ENCODE peak calls at places on chromosomes 2 and 18, in four cellular contexts. One of them, this sample, is unnamed.

GRCh38 chr18:59084286-59084779 is 55.4 kb upstream of the SEC11C start:
- DNase-seq in K562: peak
- DNase-seq in SK-N-SH: peak
- DNase-seq in GM12878: no peak
- DNase-seq in this sample: peak

GRCh38 chr2:236679906-236680305 is 110.3 kb downstream of the ACKR3 start:
- DNase-seq in K562: no peak
- DNase-seq in SK-N-SH: no peak
- DNase-seq in GM12878: no peak
- DNase-seq in this sample: no peak

GRCh38 chr2:146527166-146527565 is 1317.7 kb upstream of the ACVR2A start:
- DNase-seq in K562: no peak
- DNase-seq in SK-N-SH: no peak
- DNase-seq in GM12878: no peak
- DNase-seq in this sample: no peak

GRCh38 chr2:137133231-137133630 is 367.9 kb downstream of the THSD7B start:
- DNase-seq in K562: no peak
- DNase-seq in SK-N-SH: no peak
- DNase-seq in GM12878: no peak
- DNase-seq in this sample: no peak

GRCh38 chr18:58859935-58860334 is 4.7 kb upstream of the ZNF532 start:
- DNase-seq in K562: no peak
- DNase-seq in SK-N-SH: no peak
- DNase-seq in GM12878: no peak
- DNase-seq in this sample: peak

GRCh38 chr2:196088209-196088608 is 19.6 kb upstream of the DNAH7 start:
- DNase-seq in K562: no peak
- DNase-seq in SK-N-SH: no peak
- DNase-seq in GM12878: no peak
- DNase-seq in this sample: no peak

GRCh38 chr2:106839849-106840595 is 45.9 kb downstream of the ST6GAL2 start:
- DNase-seq in K562: peak
- DNase-seq in SK-N-SH: peak
- DNase-seq in GM12878: no peak
- DNase-seq in this sample: peak

GRCh38 chr2:96498023-96498431 is 7.1 kb downstream of the NEURL3 start:
- DNase-seq in K562: no peak
- DNase-seq in SK-N-SH: no peak
- DNase-seq in GM12878: no peak
- DNase-seq in this sample: peak

GRCh38 chr2:223797811-223798721 is 39.3 kb downstream of the AP1S3 start:
- DNase-seq in K562: no peak
- DNase-seq in SK-N-SH: peak
- DNase-seq in GM12878: peak
- DNase-seq in this sample: no peak
- TF ChIP-seq USF1 in K562: no peak
- TF ChIP-seq USF1 in SK-N-SH: no peak
- TF ChIP-seq USF1 in GM12878: no peak
- TF ChIP-seq USF1 in this sample: no peak

GRCh38 chr2:207950761-207951114 is 74.6 kb downstream of the PLEKHM3 start:
- DNase-seq in K562: no peak
- DNase-seq in SK-N-SH: no peak
- DNase-seq in GM12878: no peak
- DNase-seq in this sample: no peak
- TF ChIP-seq USF1 in K562: no peak
- TF ChIP-seq USF1 in SK-N-SH: no peak
- TF ChIP-seq USF1 in GM12878: no peak
- TF ChIP-seq USF1 in this sample: no peak

DNA sequence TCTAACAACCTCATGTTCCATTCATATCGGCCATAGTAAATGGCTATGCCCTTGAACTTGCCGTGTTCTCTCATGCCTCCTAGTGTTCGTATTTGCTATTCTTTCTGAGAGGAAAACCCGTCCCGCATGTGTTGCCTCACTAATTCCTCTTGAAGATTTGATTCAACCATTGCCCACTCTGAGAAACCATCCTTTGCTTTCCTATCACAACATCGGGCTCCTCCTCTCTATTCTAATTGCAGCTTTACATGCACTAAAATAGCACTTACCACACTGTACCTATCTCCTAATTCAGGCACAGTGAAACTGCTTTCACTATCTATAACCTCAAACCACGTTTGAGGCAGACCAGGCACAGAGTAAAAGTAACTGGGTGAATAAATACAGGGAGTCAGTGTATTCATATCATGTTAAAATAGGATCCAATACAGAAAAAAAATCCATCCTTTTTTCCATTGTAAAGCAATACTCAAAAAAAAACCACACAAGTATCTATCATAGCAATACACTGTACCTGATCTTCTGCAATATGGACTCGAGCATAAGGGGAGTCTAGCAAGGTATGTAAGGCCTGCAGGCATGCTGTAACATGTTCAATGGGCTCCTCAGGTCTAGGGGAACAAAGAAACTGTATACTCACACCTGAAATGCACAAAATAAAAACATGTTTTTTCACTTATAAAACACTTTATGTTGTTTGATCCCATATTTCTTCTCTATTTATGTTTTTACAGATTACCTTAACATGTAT is 39.0 kb upstream of the STRN start:
- DNase-seq in K562: peak
- DNase-seq in SK-N-SH: peak
- DNase-seq in GM12878: peak
- DNase-seq in this sample: no peak
- TF ChIP-seq USF1 in K562: no peak
- TF ChIP-seq USF1 in SK-N-SH: no peak
- TF ChIP-seq USF1 in GM12878: no peak
- TF ChIP-seq USF1 in this sample: no peak

DNA sequence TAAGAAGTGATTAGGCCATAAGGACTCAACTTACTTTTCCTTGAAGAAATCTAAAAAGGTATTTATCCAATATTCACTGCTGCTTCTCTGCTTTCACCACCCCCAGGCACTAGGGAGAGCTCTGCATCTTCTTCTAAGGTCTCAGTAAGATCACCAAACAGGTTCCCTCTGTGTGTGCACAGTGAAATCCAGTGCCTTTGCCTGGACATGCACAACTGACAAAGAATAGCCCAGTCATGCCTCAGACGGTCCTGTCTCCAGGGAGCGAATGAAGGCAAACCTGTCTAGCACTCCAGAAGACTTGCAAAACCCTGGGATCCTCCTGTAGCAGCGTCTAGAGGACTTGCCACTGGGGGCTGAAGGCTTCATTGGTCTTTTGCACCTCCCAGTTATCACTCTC is 344.5 kb upstream of the LRATD1 start:
- DNase-seq in K562: no peak
- DNase-seq in SK-N-SH: no peak
- DNase-seq in GM12878: no peak
- DNase-seq in this sample: no peak
- TF ChIP-seq USF1 in K562: no peak
- TF ChIP-seq USF1 in SK-N-SH: no peak
- TF ChIP-seq USF1 in GM12878: no peak
- TF ChIP-seq USF1 in this sample: no peak

GRCh38 chr2:230910546-230911135 is 14.4 kb downstream of the GPR55 start:
- DNase-seq in K562: peak
- DNase-seq in SK-N-SH: no peak
- DNase-seq in GM12878: no peak
- DNase-seq in this sample: no peak
- TF ChIP-seq USF1 in K562: no peak
- TF ChIP-seq USF1 in SK-N-SH: no peak
- TF ChIP-seq USF1 in GM12878: no peak
- TF ChIP-seq USF1 in this sample: no peak

DNA sequence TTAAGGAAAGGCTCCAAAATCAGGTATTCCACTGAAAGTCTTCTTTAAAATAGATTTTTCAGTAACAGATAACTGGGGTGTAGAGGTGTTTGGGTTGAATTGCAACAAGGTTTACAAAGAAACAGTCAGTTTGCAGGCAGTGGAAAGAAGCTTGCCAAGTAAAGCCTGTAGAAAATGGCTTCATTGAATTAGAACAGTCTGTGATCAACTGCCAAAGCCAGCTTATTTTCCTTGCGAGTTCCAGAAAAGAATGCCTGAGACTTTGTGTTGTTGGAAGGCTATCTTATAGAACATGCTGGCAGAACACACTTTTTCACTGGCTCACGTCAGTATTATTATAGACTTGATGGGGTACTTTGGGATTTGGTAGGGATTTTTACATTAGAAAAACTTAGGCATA is 601.0 kb downstream of the XIRP2 start:
- DNase-seq in K562: no peak
- DNase-seq in SK-N-SH: no peak
- DNase-seq in GM12878: no peak
- DNase-seq in this sample: no peak
- TF ChIP-seq USF1 in K562: no peak
- TF ChIP-seq USF1 in SK-N-SH: no peak
- TF ChIP-seq USF1 in GM12878: no peak
- TF ChIP-seq USF1 in this sample: no peak

This sample was measured in WTC11.